ENCODE peak calls at places on chromosomes 12 and 14, in ten cellular contexts. O is uterus; Q is stimulated activated CD4-positive, alpha-beta T cell treated with anti-CD3 and anti-CD28 coated beads, Interleukin-2, amount 100 ng/mL, for 48 hours; L is NCI-H460; Y is fibroblast of gingiva; T is CD8-positive, alpha-beta T cell; Z is GM20000; W is T-helper 17 cell; I is HEK293T; C is amniotic stem cell. E is an unnamed sample.
A peak's percentile ranks its signal among the peaks of the same experiment; 100 is the strongest.

GRCh38 chr12:49130151-49131050 is 794 bp downstream of the TUBA1B start:
- DNase-seq in O (peak; percentile 94), Q (peak; percentile 91), L (peak; percentile 91), Y (peak; percentile 93), T (peak; percentile 89), Z (peak; percentile 90), W (peak; percentile 90), I (peak; percentile 85), C (peak; percentile 88), E (peak; percentile 94)

GRCh38 chr14:94633116-94633515 is 20.9 kb downstream of the SERPINA3 start:
- DNase-seq in O (no peak), Q (no peak), L (no peak), Y (no peak), T (no peak), Z (no peak), W (no peak), I (no peak), C (no peak), E (no peak)

GRCh38 chr14:99454246-99454645 is 26.4 kb downstream of the SETD3 start:
- DNase-seq in O (no peak), Q (no peak), L (no peak), Y (no peak), T (no peak), Z (no peak), W (no peak), I (no peak), C (no peak), E (no peak)

GRCh38 chr12:6534914-6535696 is 788 bp downstream of the GAPDH start:
- DNase-seq in O (peak; percentile 74), Q (peak; percentile 70), L (no peak), Y (peak; percentile 72), T (peak; percentile 60), Z (peak; percentile 58), W (peak; percentile 76), I (peak; percentile 59), C (peak; percentile 30), E (peak; percentile 93)

GRCh38 chr14:45112886-45113772 is 21.2 kb downstream of the FKBP3 start:
- DNase-seq in O (no peak), Q (no peak), L (no peak), Y (no peak), T (no peak), Z (no peak), W (no peak), I (no peak), C (no peak), E (no peak)

GRCh38 chr12:24752763-24753462 is 196.0 kb downstream of the BCAT1 start:
- DNase-seq in O (no peak), Q (no peak), L (no peak), Y (no peak), T (no peak), Z (no peak), W (no peak), I (no peak), C (no peak), E (no peak)

GRCh38 chr12:124049451-124050094 is 76.6 kb downstream of the ZNF664 start:
- DNase-seq in O (no peak), Q (no peak), L (no peak), Y (no peak), T (no peak), Z (no peak), W (no peak), I (no peak), C (no peak), E (no peak)

GRCh38 chr12:46783881-46784280 is 41.9 kb downstream of the SLC38A4 start:
- DNase-seq in O (no peak), Q (no peak), L (no peak), Y (no peak), T (no peak), Z (no peak), W (no peak), I (no peak), C (no peak), E (no peak)

GRCh38 chr14:49895480-49895879 is 2.6 kb downstream of the ARF6 start:
- DNase-seq in O (no peak), Q (no peak), L (no peak), Y (no peak), T (no peak), Z (no peak), W (no peak), I (no peak), C (no peak), E (no peak)

GRCh38 chr12:22577667-22578066 is 33.3 kb upstream of the C2CD5 start:
- DNase-seq in O (no peak), Q (no peak), L (no peak), Y (no peak), T (no peak), Z (no peak), W (no peak), I (no peak), C (no peak), E (no peak)

GRCh38 chr12:109513977-109514376 is 36.5 kb downstream of the UBE3B start:
- DNase-seq in O (no peak), Q (no peak), L (no peak), Y (no peak), T (no peak), Z (no peak), W (no peak), I (no peak), C (no peak), E (no peak)

GRCh38 chr14:93430889-93431670 is at the start of gene UNC79:
- DNase-seq in O (no peak), Q (no peak), L (no peak), Y (no peak), T (no peak), Z (no peak), W (no peak), I (peak; percentile 42), C (no peak), E (no peak)

GRCh38 chr12:122981036-122981471 is 573 bp downstream of the ARL6IP4 start:
- DNase-seq in O (no peak), Q (no peak), L (no peak), Y (peak; percentile 20), T (no peak), Z (peak; percentile 48), W (no peak), I (peak; percentile 39), C (no peak), E (no peak)

GRCh38 chr14:36319899-36320209 is 583 bp downstream of the MBIP start:
- DNase-seq in O (no peak), Q (no peak), L (no peak), Y (no peak), T (no peak), Z (no peak), W (no peak), I (no peak), C (no peak), E (no peak)

GRCh38 chr12:105523164-105524057 is 192.9 kb downstream of the C12orf75 start:
- DNase-seq in O (peak; percentile 75), Q (no peak), L (no peak), Y (peak; percentile 73), T (no peak), Z (no peak), W (no peak), I (no peak), C (peak; percentile 94), E (peak; percentile 82)

GRCh38 chr14:61524211-61524806 is 171.0 kb upstream of the HIF1A start:
- DNase-seq in O (no peak), Q (no peak), L (no peak), Y (peak; percentile 39), T (no peak), Z (no peak), W (no peak), I (no peak), C (no peak), E (no peak)

GRCh38 chr12:71456316-71456715 is 16.7 kb downstream of the LGR5 start:
- DNase-seq in O (no peak), Q (no peak), L (no peak), Y (no peak), T (no peak), Z (no peak), W (no peak), I (no peak), C (no peak), E (no peak)

GRCh38 chr12:78293039-78293686 is 462.5 kb downstream of the NAV3 start:
- DNase-seq in O (no peak), Q (no peak), L (peak; percentile 73), Y (peak; percentile 46), T (no peak), Z (no peak), W (no peak), I (no peak), C (no peak), E (no peak)

E was measured in right atrium auricular region.